ENCODE peak calls at places on chromosomes 5 and 9, in six cellular contexts. One of them, this sample, is unnamed.

GRCh38 chr5:179909224-179909623 is 1.5 kb upstream of the TBC1D9B start:
- DNase-seq in GM12865: no peak
- DNase-seq in neural progenitor cell: no peak
- DNase-seq in ovary: no peak
- DNase-seq in kidney: no peak
- DNase-seq in cardiac muscle cell: no peak
- DNase-seq in this sample: no peak

GRCh38 chr5:80654054-80654390 is 430 bp upstream of the MSH3 start:
- DNase-seq in cardiac muscle cell: no peak
- DNase-seq in GM12865: peak; percentile 64
- DNase-seq in kidney: no peak
- DNase-seq in ovary: no peak
- DNase-seq in neural progenitor cell: peak; percentile 35
- DNase-seq in this sample: no peak

GRCh38 chr5:66992547-66992946 is 204.1 kb downstream of the CD180 start:
- DNase-seq in kidney: no peak
- DNase-seq in cardiac muscle cell: no peak
- DNase-seq in ovary: no peak
- DNase-seq in neural progenitor cell: no peak
- DNase-seq in GM12865: no peak
- DNase-seq in this sample: no peak

GRCh38 chr9:121613009-121613766 is 38.2 kb upstream of the DAB2IP start:
- DNase-seq in cardiac muscle cell: no peak
- DNase-seq in GM12865: no peak
- DNase-seq in neural progenitor cell: no peak
- DNase-seq in kidney: no peak
- DNase-seq in ovary: no peak
- DNase-seq in this sample: no peak

GRCh38 chr9:93468763-93469456 is 15.5 kb upstream of the FAM120AOS start:
- DNase-seq in ovary: no peak
- DNase-seq in kidney: no peak
- DNase-seq in neural progenitor cell: peak; percentile 29
- DNase-seq in GM12865: no peak
- DNase-seq in cardiac muscle cell: peak; percentile 41
- DNase-seq in this sample: peak; percentile 30

GRCh38 chr5:39076101-39076756 is 2.0 kb upstream of the RICTOR start:
- DNase-seq in ovary: no peak
- DNase-seq in cardiac muscle cell: no peak
- DNase-seq in GM12865: no peak
- DNase-seq in kidney: no peak
- DNase-seq in neural progenitor cell: no peak
- DNase-seq in this sample: no peak

GRCh38 chr9:68961587-68961986 is 52.3 kb downstream of the PRKACG start:
- DNase-seq in GM12865: no peak
- DNase-seq in cardiac muscle cell: no peak
- DNase-seq in ovary: no peak
- DNase-seq in neural progenitor cell: no peak
- DNase-seq in kidney: no peak
- DNase-seq in this sample: no peak

GRCh38 chr5:122639852-122640251 is 135.0 kb upstream of the SNX2 start:
- DNase-seq in ovary: no peak
- DNase-seq in cardiac muscle cell: no peak
- DNase-seq in kidney: no peak
- DNase-seq in GM12865: no peak
- DNase-seq in neural progenitor cell: no peak
- DNase-seq in this sample: no peak

GRCh38 chr5:148734518-148734917 is 80.2 kb upstream of the HTR4 start:
- DNase-seq in ovary: no peak
- DNase-seq in GM12865: no peak
- DNase-seq in cardiac muscle cell: no peak
- DNase-seq in neural progenitor cell: no peak
- DNase-seq in kidney: no peak
- DNase-seq in this sample: no peak

GRCh38 chr5:142568271-142568995 is 117.5 kb downstream of the FGF1 start:
- DNase-seq in ovary: peak; percentile 18
- DNase-seq in cardiac muscle cell: no peak
- DNase-seq in GM12865: no peak
- DNase-seq in neural progenitor cell: no peak
- DNase-seq in kidney: peak; percentile 72
- DNase-seq in this sample: peak; percentile 34

GRCh38 chr9:89591291-89592200 is 13.3 kb upstream of the GADD45G start:
- DNase-seq in cardiac muscle cell: no peak
- DNase-seq in GM12865: no peak
- DNase-seq in kidney: no peak
- DNase-seq in neural progenitor cell: no peak
- DNase-seq in ovary: no peak
- DNase-seq in this sample: no peak

GRCh38 chr5:169804861-169805260 is 167.8 kb downstream of the DOCK2 start:
- DNase-seq in kidney: no peak
- DNase-seq in GM12865: peak; percentile 31
- DNase-seq in ovary: no peak
- DNase-seq in cardiac muscle cell: no peak
- DNase-seq in neural progenitor cell: no peak
- DNase-seq in this sample: no peak

GRCh38 chr5:149636861-149637246 is 55.6 kb downstream of the ARHGEF37 start:
- DNase-seq in neural progenitor cell: peak; percentile 80
- DNase-seq in ovary: peak; percentile 43
- DNase-seq in GM12865: peak; percentile 80
- DNase-seq in kidney: peak; percentile 84
- DNase-seq in cardiac muscle cell: peak; percentile 84
- DNase-seq in this sample: no peak

GRCh38 chr5:139381837-139382361 is 1.2 kb downstream of the SLC23A1 start:
- DNase-seq in cardiac muscle cell: no peak
- DNase-seq in GM12865: no peak
- DNase-seq in ovary: no peak
- DNase-seq in kidney: no peak
- DNase-seq in neural progenitor cell: no peak
- DNase-seq in this sample: no peak

GRCh38 chr9:135308809-135309762 is 170.5 kb upstream of the PPP1R26 start:
- DNase-seq in ovary: no peak
- DNase-seq in kidney: no peak
- DNase-seq in cardiac muscle cell: no peak
- DNase-seq in neural progenitor cell: no peak
- DNase-seq in GM12865: no peak
- DNase-seq in this sample: no peak

GRCh38 chr5:74035521-74035937 is 409.5 kb downstream of the ARHGEF28 start:
- DNase-seq in kidney: no peak
- DNase-seq in GM12865: peak; percentile 83
- DNase-seq in neural progenitor cell: no peak
- DNase-seq in cardiac muscle cell: peak; percentile 29
- DNase-seq in ovary: peak; percentile 63
- DNase-seq in this sample: peak; percentile 28
- TF ChIP-seq CTCF in kidney: peak; percentile 20
- TF ChIP-seq CTCF in GM12865: peak; percentile 58
- TF ChIP-seq CTCF in neural progenitor cell: peak; percentile 19
- TF ChIP-seq CTCF in cardiac muscle cell: peak; percentile 63
- TF ChIP-seq CTCF in ovary: peak; percentile 34
- TF ChIP-seq CTCF in this sample: peak; percentile 31

GRCh38 chr9:128025756-128026155 is 41.4 kb downstream of the NAIF1 start:
- DNase-seq in GM12865: no peak
- DNase-seq in cardiac muscle cell: no peak
- DNase-seq in neural progenitor cell: no peak
- DNase-seq in kidney: no peak
- DNase-seq in ovary: no peak
- DNase-seq in this sample: no peak
- H3K4me3 ChIP-seq in GM12865: no peak overlapping the region
- H3K4me3 ChIP-seq in cardiac muscle cell: no peak overlapping the region
- H3K4me3 ChIP-seq in neural progenitor cell: no peak overlapping the region
- H3K4me3 ChIP-seq in kidney: no peak overlapping the region
- H3K4me3 ChIP-seq in ovary: no peak overlapping the region
- H3K4me3 ChIP-seq in this sample: no peak overlapping the region

GRCh38 chr9:120569556-120569955 is 10.4 kb downstream of the CDK5RAP2 start:
- DNase-seq in ovary: no peak
- DNase-seq in GM12865: no peak
- DNase-seq in cardiac muscle cell: no peak
- DNase-seq in neural progenitor cell: no peak
- DNase-seq in kidney: no peak
- DNase-seq in this sample: no peak
- TF ChIP-seq CTCF in ovary: no peak
- TF ChIP-seq CTCF in GM12865: no peak
- TF ChIP-seq CTCF in cardiac muscle cell: no peak
- TF ChIP-seq CTCF in neural progenitor cell: no peak
- TF ChIP-seq CTCF in kidney: no peak
- TF ChIP-seq CTCF in this sample: no peak

GRCh38 chr9:72949918-72950325 is 2.9 kb downstream of the ALDH1A1 start:
- DNase-seq in GM12865: no peak
- DNase-seq in neural progenitor cell: no peak
- DNase-seq in kidney: no peak
- DNase-seq in ovary: no peak
- DNase-seq in cardiac muscle cell: no peak
- DNase-seq in this sample: no peak

GRCh38 chr9:72952394-72952720 is 496 bp downstream of the ALDH1A1 start:
- DNase-seq in neural progenitor cell: no peak
- DNase-seq in ovary: no peak
- DNase-seq in kidney: no peak
- DNase-seq in GM12865: no peak
- DNase-seq in cardiac muscle cell: no peak
- DNase-seq in this sample: no peak

GRCh38 chr9:72952914-72953313 is at the start of gene ALDH1A1:
- DNase-seq in ovary: no peak
- DNase-seq in kidney: no peak
- DNase-seq in GM12865: no peak
- DNase-seq in cardiac muscle cell: peak; percentile 39
- DNase-seq in neural progenitor cell: no peak
- DNase-seq in this sample: peak; percentile 25

GRCh38 chr9:72951520-72952393 is 1.1 kb downstream of the ALDH1A1 start:
- DNase-seq in ovary: no peak
- DNase-seq in neural progenitor cell: no peak
- DNase-seq in kidney: no peak
- DNase-seq in GM12865: no peak
- DNase-seq in cardiac muscle cell: no peak
- DNase-seq in this sample: no peak

DNA sequence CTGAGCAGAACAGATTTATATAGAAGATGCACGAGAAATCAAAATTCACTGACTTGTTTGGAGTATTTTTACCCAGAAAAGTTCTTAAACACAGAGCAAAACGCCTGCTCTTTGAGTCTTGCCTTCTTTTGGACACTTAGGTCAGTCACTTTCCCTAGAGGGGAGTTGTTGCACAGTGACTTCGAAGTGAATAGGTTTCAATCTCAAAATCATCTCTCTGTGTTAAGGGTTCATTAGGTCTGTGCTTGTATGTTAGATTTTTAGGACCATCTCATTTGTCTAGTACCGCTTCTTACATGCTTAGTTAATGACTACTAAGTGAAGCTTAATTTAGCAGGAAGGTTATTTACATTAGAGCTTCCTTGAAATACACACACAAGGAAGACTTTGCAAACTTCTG is 1.8 kb downstream of the ALDH1A1 start:
- DNase-seq in neural progenitor cell: no peak
- DNase-seq in kidney: no peak
- DNase-seq in GM12865: no peak
- DNase-seq in ovary: no peak
- DNase-seq in cardiac muscle cell: no peak
- DNase-seq in this sample: no peak
- H3K4me3 ChIP-seq in neural progenitor cell: no peak overlapping the region
- H3K4me3 ChIP-seq in kidney: peak overlapping the region; percentile 78
- H3K4me3 ChIP-seq in GM12865: no peak overlapping the region
- H3K4me3 ChIP-seq in ovary: peak overlapping the region; percentile 40
- H3K4me3 ChIP-seq in cardiac muscle cell: no peak overlapping the region
- H3K4me3 ChIP-seq in this sample: peak overlapping the region; percentile 18

DNA sequence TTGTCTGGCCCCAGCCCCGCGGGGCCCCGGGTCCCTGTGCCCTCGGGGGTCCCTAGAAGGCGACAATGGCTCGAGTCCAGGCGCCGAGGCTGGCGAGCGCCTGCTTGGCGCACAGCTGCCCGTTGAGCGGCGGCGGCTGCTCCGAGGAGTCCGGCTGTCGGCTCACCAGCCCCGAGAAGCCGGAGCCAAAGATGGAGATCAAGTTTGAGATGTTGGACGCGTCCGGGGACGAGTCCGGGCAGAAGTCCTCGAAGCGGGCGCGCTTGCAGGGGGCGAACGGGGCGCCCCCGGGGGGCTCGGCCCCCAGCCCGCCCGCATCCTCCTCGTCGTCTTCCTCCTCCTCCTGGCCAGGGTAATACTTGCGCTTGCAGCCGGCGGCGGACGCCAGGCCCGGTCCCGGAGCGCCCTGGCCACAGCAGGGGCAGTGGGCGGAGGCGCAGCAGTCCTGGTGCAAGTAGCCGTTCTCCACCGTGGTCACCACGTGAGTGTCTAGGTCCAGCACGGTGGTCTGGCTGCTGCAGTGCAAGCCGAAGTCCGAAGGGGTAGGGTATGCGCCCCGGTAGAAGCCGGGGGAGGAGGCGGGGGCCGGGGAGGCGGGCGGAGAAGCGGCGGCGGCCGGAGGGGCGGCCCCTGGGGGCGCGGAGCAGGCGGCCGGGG is 1.1 kb downstream of the IER5L start:
- DNase-seq in GM12865: peak; percentile 39
- DNase-seq in neural progenitor cell: peak; percentile 75
- DNase-seq in cardiac muscle cell: peak; percentile 65
- DNase-seq in kidney: peak; percentile 84
- DNase-seq in ovary: peak; percentile 66
- DNase-seq in this sample: peak; percentile 52
- TF ChIP-seq CTCF in GM12865: no peak
- TF ChIP-seq CTCF in neural progenitor cell: no peak
- TF ChIP-seq CTCF in cardiac muscle cell: no peak
- TF ChIP-seq CTCF in kidney: no peak
- TF ChIP-seq CTCF in ovary: no peak
- TF ChIP-seq CTCF in this sample: peak; percentile 6

GRCh38 chr9:103649086-103649485 is 445.0 kb upstream of the SMC2 start:
- DNase-seq in kidney: no peak
- DNase-seq in cardiac muscle cell: no peak
- DNase-seq in GM12865: no peak
- DNase-seq in neural progenitor cell: no peak
- DNase-seq in ovary: no peak
- DNase-seq in this sample: no peak
- H3K4me3 ChIP-seq in kidney: no peak overlapping the region
- H3K4me3 ChIP-seq in cardiac muscle cell: no peak overlapping the region
- H3K4me3 ChIP-seq in GM12865: no peak overlapping the region
- H3K4me3 ChIP-seq in neural progenitor cell: no peak overlapping the region
- H3K4me3 ChIP-seq in ovary: no peak overlapping the region
- H3K4me3 ChIP-seq in this sample: no peak overlapping the region

GRCh38 chr5:178069909-178070308 is 43.4 kb upstream of the N4BP3 start:
- DNase-seq in kidney: no peak
- DNase-seq in neural progenitor cell: peak; percentile 63
- DNase-seq in GM12865: peak; percentile 61
- DNase-seq in ovary: no peak
- DNase-seq in cardiac muscle cell: peak; percentile 58
- DNase-seq in this sample: no peak
- TF ChIP-seq CTCF in kidney: no peak
- TF ChIP-seq CTCF in neural progenitor cell: peak; percentile 58
- TF ChIP-seq CTCF in GM12865: peak; percentile 55
- TF ChIP-seq CTCF in ovary: no peak
- TF ChIP-seq CTCF in cardiac muscle cell: peak; percentile 35
- TF ChIP-seq CTCF in this sample: no peak

GRCh38 chr5:33460210-33460609 is 19.4 kb downstream of the TARS1 start:
- DNase-seq in kidney: no peak
- DNase-seq in cardiac muscle cell: no peak
- DNase-seq in GM12865: no peak
- DNase-seq in neural progenitor cell: no peak
- DNase-seq in ovary: no peak
- DNase-seq in this sample: no peak

GRCh38 chr5:33462456-33462855 is 21.7 kb downstream of the TARS1 start:
- DNase-seq in ovary: no peak
- DNase-seq in kidney: no peak
- DNase-seq in GM12865: no peak
- DNase-seq in neural progenitor cell: no peak
- DNase-seq in cardiac muscle cell: no peak
- DNase-seq in this sample: no peak

GRCh38 chr5:33468811-33469435 is 28.2 kb downstream of the TARS1 start:
- DNase-seq in kidney: no peak
- DNase-seq in GM12865: no peak
- DNase-seq in cardiac muscle cell: no peak
- DNase-seq in neural progenitor cell: no peak
- DNase-seq in ovary: no peak
- DNase-seq in this sample: no peak

GRCh38 chr5:33470544-33470943 is 29.8 kb downstream of the TARS1 start:
- DNase-seq in neural progenitor cell: peak; percentile 45
- DNase-seq in GM12865: no peak
- DNase-seq in ovary: no peak
- DNase-seq in cardiac muscle cell: peak; percentile 44
- DNase-seq in kidney: no peak
- DNase-seq in this sample: no peak

GRCh38 chr5:33465120-33465519 is 24.4 kb downstream of the TARS1 start:
- DNase-seq in kidney: no peak
- DNase-seq in cardiac muscle cell: no peak
- DNase-seq in GM12865: no peak
- DNase-seq in neural progenitor cell: no peak
- DNase-seq in ovary: no peak
- DNase-seq in this sample: no peak
- H3K4me3 ChIP-seq in kidney: no peak overlapping the region
- H3K4me3 ChIP-seq in cardiac muscle cell: no peak overlapping the region
- H3K4me3 ChIP-seq in GM12865: no peak overlapping the region
- H3K4me3 ChIP-seq in neural progenitor cell: no peak overlapping the region
- H3K4me3 ChIP-seq in ovary: no peak overlapping the region
- H3K4me3 ChIP-seq in this sample: no peak overlapping the region